ENCODE peak calls at places on chromosomes 6 and 20, in five cellular contexts. N is endodermal cell, F is adipocyte, I is fibroblast of lung, Z is H9. K is an unnamed sample.

GRCh38 chr6:106890447-106890846 is 84.1 kb downstream of the CD24 start:
- DNase-seq in N (no peak), F (no peak), I (no peak), Z (no peak), K (no peak)

GRCh38 chr6:154509421-154510143 is 903 bp downstream of the CNKSR3 start:
- DNase-seq in F (peak; percentile 69), N (peak; percentile 83), I (peak; percentile 50), Z (peak; percentile 47), K (peak; percentile 48)

GRCh38 chr6:32763417-32763816 is at the start of gene HLA-DQB2:
- DNase-seq in Z (no peak), N (no peak), F (no peak), I (no peak), K (no peak)

GRCh38 chr6:155782320-155782730 is 326.7 kb upstream of the NOX3 start:
- DNase-seq in N (no peak), F (peak; percentile 71), I (peak; percentile 99), Z (no peak), K (no peak)

GRCh38 chr6:22412994-22413393 is 116.2 kb upstream of the PRL start:
- DNase-seq in N (no peak), I (no peak), F (no peak), Z (no peak), K (no peak)

GRCh38 chr6:84422380-84422968 is 195.0 kb upstream of the CEP162 start:
- DNase-seq in I (peak; percentile 30), N (peak; percentile 93), F (peak; percentile 78), Z (peak; percentile 81), K (peak; percentile 66)

GRCh38 chr6:133890941-133891813 is 2.3 kb downstream of the TCF21 start:
- DNase-seq in F (peak; percentile 68), N (peak; percentile 84), I (no peak), Z (peak; percentile 77), K (peak; percentile 65)

GRCh38 chr6:64505312-64505711 is 869.7 kb downstream of the PHF3 start:
- DNase-seq in F (no peak), I (no peak), N (peak; percentile 88), Z (peak; percentile 66), K (peak; percentile 53)

GRCh38 chr6:162538643-162539064 is 188.9 kb downstream of the PRKN start:
- DNase-seq in I (no peak), Z (no peak), F (no peak), N (no peak), K (no peak)

GRCh38 chr20:45823949-45824835 is 2.9 kb downstream of the TNNC2 start:
- DNase-seq in N (peak; percentile 88), I (peak; percentile 31), Z (peak; percentile 87), F (peak; percentile 49), K (peak; percentile 85)

GRCh38 chr6:1322725-1323219 is 10.9 kb downstream of the FOXQ1 start:
- DNase-seq in I (peak; percentile 35), Z (no peak), N (no peak), F (peak; percentile 84), K (peak; percentile 47)

GRCh38 chr6:31834367-31834703 is 6.8 kb downstream of the HSPA1B start:
- DNase-seq in F (peak; percentile 92), I (peak; percentile 79), N (peak; percentile 90), Z (peak; percentile 86), K (peak; percentile 92)

GRCh38 chr6:80457044-80457933 is 350.8 kb downstream of the BCKDHB start:
- DNase-seq in F (peak; percentile 95), N (no peak), I (peak; percentile 97), Z (no peak), K (peak; percentile 4)

GRCh38 chr20:3751664-3752385 is 15.7 kb downstream of the ADISSP start:
- DNase-seq in Z (peak; percentile 95), N (peak; percentile 92), F (no peak), I (peak; percentile 31), K (peak; percentile 74)

GRCh38 chr6:158476389-158476788 is 83.5 kb upstream of the TMEM181 start:
- DNase-seq in I (no peak), F (no peak), Z (no peak), N (no peak), K (no peak)

GRCh38 chr6:35295521-35296315 is 1.9 kb upstream of the DEF6 start:
- DNase-seq in Z (no peak), I (no peak), N (no peak), F (no peak), K (no peak)

GRCh38 chr20:1173698-1174097 is 11.1 kb downstream of the TMEM74B start:
- DNase-seq in I (no peak), Z (no peak), F (no peak), N (no peak), K (no peak)

GRCh38 chr6:26224940-26225847 is 138.0 kb downstream of the HFE start:
- DNase-seq in N (peak; percentile 87), Z (peak; percentile 78), F (peak; percentile 93), I (peak; percentile 96), K (peak; percentile 99)

GRCh38 chr20:44461142-44461802 is 14.4 kb upstream of the TTPAL start:
- DNase-seq in F (no peak), I (no peak), Z (no peak), N (no peak), K (no peak)

GRCh38 chr6:21616005-21616404 is 22.5 kb downstream of the SOX4 start:
- DNase-seq in Z (no peak), N (no peak), I (no peak), F (no peak), K (no peak)

GRCh38 chr6:11196511-11197174 is 35.8 kb downstream of the NEDD9 start:
- DNase-seq in Z (no peak), F (peak; percentile 76), I (peak; percentile 98), N (peak; percentile 38), K (peak; percentile 51)

DNA sequence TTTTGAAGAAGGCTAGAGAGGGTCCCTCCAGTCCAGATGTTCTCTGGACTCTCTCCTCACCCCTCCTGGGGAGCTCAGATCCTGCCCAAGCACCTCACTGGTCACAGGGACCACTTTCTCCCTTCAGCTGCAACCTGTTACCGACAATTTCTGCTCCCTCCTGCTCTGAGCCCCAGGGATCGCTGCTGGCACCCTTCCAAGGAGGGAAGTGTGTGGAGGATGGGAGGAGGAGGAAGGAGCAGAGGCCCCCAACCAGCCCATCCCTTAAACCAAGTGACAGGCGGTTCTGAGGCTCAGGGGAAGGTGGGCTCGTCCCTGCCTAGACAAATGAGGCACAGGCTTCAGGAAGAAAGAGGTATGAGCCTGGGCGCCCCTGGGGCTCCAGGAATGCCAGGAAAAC is 13.9 kb downstream of the PMEPA1 start:
- DNase-seq in F (no peak), I (no peak), Z (no peak), N (no peak), K (no peak)
- H3K9ac ChIP-seq in F (no peak overlapping the region), I (no peak overlapping the region), Z (no peak overlapping the region), N (no peak overlapping the region), K (peak overlapping the region; percentile 14)

GRCh38 chr20:17571967-17572638 is 2.2 kb downstream of the DSTN start:
- DNase-seq in N (no peak), F (peak; percentile 43), I (no peak), Z (no peak), K (no peak)
- H3K9ac ChIP-seq in N (peak overlapping the region; percentile 42), F (peak overlapping the region; percentile 99), I (no peak overlapping the region), Z (no peak overlapping the region), K (no peak overlapping the region)

GRCh38 chr6:49551866-49552129 is 1.3 kb downstream of the C6orf141 start:
- DNase-seq in N (no peak), F (no peak), I (no peak), Z (no peak), K (no peak)
- H3K9ac ChIP-seq in N (no peak overlapping the region), F (no peak overlapping the region), I (no peak overlapping the region), Z (no peak overlapping the region), K (no peak overlapping the region)

GRCh38 chr6:112800916-112801315 is 453.8 kb downstream of the RFPL4B start:
- DNase-seq in Z (no peak), I (peak; percentile 5), N (no peak), F (no peak), K (no peak)

GRCh38 chr6:112802154-112802553 is 455.0 kb downstream of the RFPL4B start:
- DNase-seq in F (peak; percentile 93), N (no peak), I (peak; percentile 96), Z (no peak), K (no peak)

GRCh38 chr6:112799889-112800288 is 452.8 kb downstream of the RFPL4B start:
- DNase-seq in Z (no peak), I (no peak), N (no peak), F (no peak), K (no peak)

GRCh38 chr6:112800439-112800838 is 453.3 kb downstream of the RFPL4B start:
- DNase-seq in N (no peak), I (peak; percentile 30), Z (no peak), F (no peak), K (no peak)

DNA sequence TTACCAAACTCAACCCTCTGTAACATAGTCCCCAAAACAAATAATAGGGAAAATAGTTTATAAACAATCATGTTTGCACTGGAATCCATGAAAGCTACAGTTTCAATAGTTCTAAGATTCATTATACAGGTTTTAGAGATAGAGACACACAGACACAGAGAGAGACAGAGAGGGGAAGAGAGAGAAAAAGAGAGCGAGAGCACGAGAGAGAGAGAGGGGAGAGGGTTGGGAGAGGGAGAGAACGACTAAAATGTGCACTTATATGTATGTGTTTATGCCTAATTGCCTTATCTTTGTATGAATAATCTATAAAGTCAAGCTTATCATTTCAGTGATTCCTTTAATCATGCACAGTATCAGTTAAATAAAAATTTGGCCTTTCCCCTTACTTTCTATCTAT is 454.6 kb downstream of the RFPL4B start:
- DNase-seq in F (no peak), Z (no peak), I (peak; percentile 5), N (no peak), K (no peak)
- H3K9ac ChIP-seq in F (peak overlapping the region; percentile 45), Z (no peak overlapping the region), I (no peak overlapping the region), N (no peak overlapping the region), K (no peak overlapping the region)

DNA sequence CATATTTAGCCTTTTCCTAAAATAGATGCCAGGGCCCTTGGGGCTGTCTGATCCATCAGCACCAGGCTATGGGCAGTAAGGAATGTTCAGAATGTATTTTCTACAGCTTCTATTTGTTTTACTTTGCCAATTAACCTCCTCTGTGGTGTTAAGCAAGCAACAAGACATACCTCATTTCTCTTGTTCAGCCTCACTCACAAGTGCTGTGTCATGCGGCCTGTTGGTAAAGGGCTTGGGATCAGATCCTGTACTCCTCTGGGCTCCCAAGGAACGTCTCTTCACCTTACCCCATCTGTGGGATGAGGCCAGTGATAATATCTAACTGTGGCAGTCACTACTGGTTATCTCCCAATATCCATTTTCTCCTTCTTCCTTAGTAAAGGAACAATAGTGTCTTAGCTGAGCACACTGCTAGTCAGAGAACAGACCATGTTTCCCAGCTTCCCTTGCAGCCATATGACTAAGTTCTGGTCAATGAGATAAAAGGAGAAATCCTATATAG is 7.0 kb upstream of the DSTN start:
- DNase-seq in Z (no peak), N (no peak), F (peak; percentile 86), I (peak; percentile 95), K (peak; percentile 35)
- H3K9ac ChIP-seq in Z (no peak overlapping the region), N (no peak overlapping the region), F (peak overlapping the region; percentile 36), I (no peak overlapping the region), K (no peak overlapping the region)

K was measured in mesendoderm.